ENCODE peak calls at places on chromosomes 3 and 15, in nine cellular contexts. Z, S, M, V, O, N, U, L and R are unnamed samples.

GRCh38 chr3:173045770-173046382 is 95.2 kb downstream of the SPATA16 start:
- DNase-seq in U (peak; percentile 35), M (no peak), Z (no peak), L (no peak), S (no peak), O (no peak), V (no peak), N (no peak), R (no peak)

GRCh38 chr3:174408310-174408709 is 450.8 kb upstream of the NAALADL2 start:
- DNase-seq in U (peak; percentile 22), V (peak; percentile 18), L (no peak), S (peak; percentile 55), Z (peak; percentile 3), M (no peak), O (no peak), N (no peak), R (no peak)

GRCh38 chr3:178001670-178002101 is 534.5 kb upstream of the KCNMB2 start:
- DNase-seq in L (no peak), V (no peak), U (no peak), S (no peak), Z (no peak), M (no peak), N (peak; percentile 13), O (no peak), R (no peak)

GRCh38 chr3:133712017-133712416 is 34.2 kb upstream of the TF start:
- DNase-seq in O (no peak), L (no peak), V (no peak), U (no peak), N (no peak), S (no peak), Z (no peak), M (no peak), R (no peak)

GRCh38 chr3:86794336-86795065 is 196.4 kb downstream of the VGLL3 start:
- DNase-seq in M (no peak), Z (no peak), S (peak; percentile 35), V (no peak), U (peak; percentile 81), L (no peak), N (no peak), O (no peak), R (no peak)

GRCh38 chr15:89335289-89336041 is 841 bp upstream of the POLG start:
- DNase-seq in V (peak; percentile 6), S (no peak), N (no peak), O (peak; percentile 51), M (no peak), Z (no peak), U (no peak), L (no peak), R (no peak)

GRCh38 chr3:138451595-138452162 is 17.3 kb downstream of the ESYT3 start:
- DNase-seq in Z (no peak), L (no peak), S (no peak), U (no peak), N (no peak), O (no peak), V (no peak), M (no peak), R (peak; percentile 30)

GRCh38 chr3:38404286-38404685 is 49.4 kb upstream of the ACVR2B start:
- DNase-seq in L (no peak), U (peak; percentile 84), V (peak; percentile 31), N (no peak), O (no peak), M (no peak), Z (no peak), S (peak; percentile 77), R (no peak)

GRCh38 chr3:49899815-49900214 is 3.9 kb downstream of the MST1R start:
- DNase-seq in M (peak; percentile 38), L (no peak), Z (no peak), N (no peak), S (no peak), V (no peak), O (peak; percentile 29), U (peak; percentile 5), R (no peak)
- TF ChIP-seq CTCF in M (no peak), L (peak; percentile 23), Z (no peak), N (no peak), S (peak; percentile 24), V (no peak), O (peak; percentile 25), U (peak; percentile 6), R (no peak)

GRCh38 chr3:52051444-52051843 is 4.9 kb downstream of the DUSP7 start:
- DNase-seq in N (no peak), O (no peak), L (no peak), V (no peak), Z (no peak), S (no peak), M (no peak), U (no peak), R (no peak)

GRCh38 chr3:52052831-52053306 is 3.5 kb downstream of the DUSP7 start:
- DNase-seq in S (peak; percentile 80), M (peak; percentile 36), N (peak; percentile 58), L (no peak), U (peak; percentile 76), V (no peak), Z (peak; percentile 47), O (peak; percentile 73), R (peak; percentile 63)

GRCh38 chr3:52054689-52055511 is 1.5 kb downstream of the DUSP7 start:
- DNase-seq in N (no peak), S (peak; percentile 42), U (no peak), L (no peak), M (peak; percentile 36), Z (no peak), V (no peak), O (peak; percentile 57), R (no peak)

GRCh38 chr3:52055537-52056351 is 627 bp downstream of the DUSP7 start:
- DNase-seq in N (peak; percentile 75), V (no peak), Z (no peak), U (peak; percentile 54), O (peak; percentile 58), M (peak; percentile 48), L (peak; percentile 55), S (peak; percentile 55), R (peak; percentile 72)

DNA sequence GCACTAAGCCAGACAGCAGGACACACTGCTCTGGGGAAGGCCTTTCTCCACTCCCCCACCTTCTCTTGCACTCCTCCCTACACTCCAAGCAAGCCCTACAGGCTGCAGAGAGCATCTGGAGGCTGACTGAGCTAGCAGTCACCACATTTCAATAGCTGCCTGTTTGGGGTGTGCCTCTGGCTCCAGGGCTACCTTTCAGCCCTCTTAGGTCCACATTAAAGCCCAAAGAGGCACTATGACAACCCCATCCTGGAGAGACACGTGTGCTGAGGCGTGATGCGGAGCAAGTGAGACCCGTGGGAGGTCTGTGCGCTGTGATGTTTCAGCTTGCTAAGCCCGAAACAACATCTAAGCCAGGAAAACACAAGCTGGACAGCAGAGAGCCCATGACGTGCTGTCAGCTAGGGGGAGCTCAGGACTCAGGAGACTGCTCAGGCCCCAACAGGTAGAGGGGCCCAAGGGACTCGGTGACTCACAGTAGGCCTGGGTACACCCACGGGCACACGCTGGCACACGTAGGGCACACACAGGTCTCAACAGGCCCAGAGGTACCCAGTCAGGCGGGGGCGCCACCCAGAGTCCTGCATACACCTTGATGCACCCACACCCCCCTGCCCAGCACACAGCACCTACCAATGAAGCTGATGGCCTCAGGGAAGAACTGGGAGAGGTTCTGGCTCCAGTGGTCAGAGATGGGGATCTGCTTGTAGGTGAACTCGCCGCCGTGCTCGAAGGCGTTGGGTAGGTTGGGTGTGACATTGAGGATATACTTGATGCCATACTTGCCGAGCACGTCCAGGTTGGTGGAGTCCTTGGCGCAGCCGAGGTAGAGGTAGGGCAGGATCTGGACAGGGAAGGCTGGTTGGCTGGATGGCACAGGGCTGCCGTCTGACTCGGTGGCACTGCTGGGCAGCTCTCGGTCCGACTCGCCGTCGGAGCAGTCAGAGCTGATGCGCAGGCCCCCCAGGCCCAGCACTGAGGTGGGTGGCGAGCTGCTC is 2.8 kb downstream of the DUSP7 start:
- DNase-seq in M (no peak), N (peak; percentile 68), V (no peak), Z (peak; percentile 85), U (no peak), O (no peak), S (no peak), L (no peak), R (peak; percentile 68)
- TF ChIP-seq CTCF in M (no peak), N (peak; percentile 68), V (peak; percentile 32), Z (peak; percentile 57), U (peak; percentile 18), O (no peak), S (peak; percentile 23), L (no peak), R (peak; percentile 82)

GRCh38 chr15:92429378-92430066 is 35.8 kb downstream of the ST8SIA2 start:
- DNase-seq in N (no peak), L (no peak), M (no peak), U (peak; percentile 71), S (peak; percentile 91), O (no peak), V (peak; percentile 62), Z (peak; percentile 20), R (no peak)

GRCh38 chr15:92421980-92422379 is 28.3 kb downstream of the ST8SIA2 start:
- DNase-seq in O (no peak), Z (no peak), L (no peak), N (no peak), M (no peak), S (peak; percentile 63), U (peak; percentile 52), V (peak; percentile 15), R (no peak)

GRCh38 chr15:92430067-92430435 is 36.4 kb downstream of the ST8SIA2 start:
- DNase-seq in N (no peak), L (no peak), Z (no peak), M (no peak), V (no peak), O (no peak), S (peak; percentile 44), U (no peak), R (no peak)

DNA sequence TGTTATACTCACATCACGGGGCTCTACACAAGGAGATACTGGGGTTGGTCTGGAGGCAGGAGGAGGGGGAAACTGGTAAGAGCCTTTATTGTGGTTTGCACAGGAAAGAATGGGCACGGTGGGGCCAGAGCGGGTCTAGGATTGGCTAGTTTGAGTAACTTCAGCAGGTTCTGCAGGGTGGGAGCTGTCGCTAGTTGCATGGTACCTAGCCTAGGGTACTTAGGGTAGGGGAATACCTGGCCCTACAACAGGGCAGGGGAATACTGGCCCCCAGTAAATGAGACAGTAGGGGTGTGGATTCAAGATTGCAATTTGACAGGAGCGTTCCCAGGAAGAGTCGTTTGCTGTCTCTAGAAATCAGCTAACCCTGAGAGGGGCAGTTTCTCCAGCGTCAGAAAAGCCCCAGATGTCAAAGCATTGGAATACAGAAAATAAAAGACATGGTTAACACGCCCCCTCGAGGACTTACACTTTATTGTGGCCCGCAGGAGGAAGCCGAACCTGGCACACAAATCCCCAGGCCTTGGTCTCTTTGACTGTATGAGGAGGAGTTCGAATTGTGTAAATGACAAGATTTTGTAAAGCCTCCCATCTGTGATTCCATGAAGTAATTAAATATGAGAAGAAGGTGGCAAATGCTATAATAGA is 32.0 kb downstream of the ST8SIA2 start:
- DNase-seq in O (no peak), Z (no peak), U (no peak), L (no peak), M (no peak), N (no peak), V (no peak), S (no peak), R (no peak)
- TF ChIP-seq CTCF in O (no peak), Z (no peak), U (no peak), L (no peak), M (no peak), N (no peak), V (no peak), S (no peak), R (no peak)

GRCh38 chr3:113214227-113214626 is 2.9 kb downstream of the BOC start:
- DNase-seq in N (no peak), V (no peak), Z (no peak), O (no peak), S (peak; percentile 22), M (no peak), U (no peak), L (no peak), R (no peak)

GRCh38 chr3:113210608-113211369 is 568 bp upstream of the BOC start:
- DNase-seq in M (no peak), U (no peak), S (peak; percentile 19), N (no peak), L (no peak), Z (no peak), V (no peak), O (peak; percentile 66), R (no peak)

GRCh38 chr3:113211370-113212154 is at the start of gene BOC:
- DNase-seq in O (peak; percentile 46), V (peak; percentile 50), L (peak; percentile 18), S (peak; percentile 81), Z (peak; percentile 31), U (peak; percentile 52), N (peak; percentile 74), M (peak; percentile 26), R (peak; percentile 69)

GRCh38 chr3:113212845-113213375 is 1.6 kb downstream of the BOC start:
- DNase-seq in M (no peak), O (no peak), U (no peak), Z (no peak), S (no peak), V (no peak), N (no peak), L (no peak), R (no peak)

GRCh38 chr3:113212155-113212844 is 943 bp downstream of the BOC start:
- DNase-seq in V (no peak), O (peak; percentile 39), S (peak; percentile 59), M (no peak), Z (no peak), N (peak; percentile 53), L (no peak), U (peak; percentile 29), R (peak; percentile 48)
- TF ChIP-seq CTCF in V (no peak), O (no peak), S (no peak), M (no peak), Z (no peak), N (no peak), L (no peak), U (no peak), R (no peak)